ENCODE peak calls at places on chromosomes 11 and 22, in eight cellular contexts. One of them, this sample, is unnamed.

GRCh38 chr11:2085251-2086066 is 53.7 kb downstream of the IGF2 start:
- DNase-seq in K562: no peak
- DNase-seq in mesendoderm: no peak
- DNase-seq in fibroblast of lung: no peak
- DNase-seq in heart left ventricle: peak; percentile 13
- DNase-seq in aorta: peak; percentile 67
- DNase-seq in cardiac muscle cell: no peak
- DNase-seq in heart right ventricle: no peak
- DNase-seq in this sample: no peak

GRCh38 chr22:46699091-46699490 is 39.0 kb downstream of the CERK start:
- DNase-seq in K562: no peak
- DNase-seq in mesendoderm: no peak
- DNase-seq in fibroblast of lung: no peak
- DNase-seq in heart left ventricle: peak; percentile 20
- DNase-seq in aorta: no peak
- DNase-seq in cardiac muscle cell: no peak
- DNase-seq in heart right ventricle: no peak
- DNase-seq in this sample: no peak

GRCh38 chr11:17460406-17460805 is 16.2 kb downstream of the ABCC8 start:
- DNase-seq in K562: no peak
- DNase-seq in mesendoderm: no peak
- DNase-seq in fibroblast of lung: no peak
- DNase-seq in heart left ventricle: no peak
- DNase-seq in aorta: no peak
- DNase-seq in cardiac muscle cell: no peak
- DNase-seq in heart right ventricle: no peak
- DNase-seq in this sample: no peak

GRCh38 chr22:39087881-39088687 is 9.0 kb upstream of the APOBEC3H start:
- DNase-seq in K562: peak; percentile 24
- DNase-seq in mesendoderm: peak; percentile 54
- DNase-seq in fibroblast of lung: no peak
- DNase-seq in heart left ventricle: peak; percentile 49
- DNase-seq in aorta: no peak
- DNase-seq in cardiac muscle cell: peak; percentile 80
- DNase-seq in heart right ventricle: no peak
- DNase-seq in this sample: no peak

GRCh38 chr22:42282252-42282942 is 11.9 kb upstream of the TCF20 start:
- DNase-seq in K562: no peak
- DNase-seq in mesendoderm: no peak
- DNase-seq in fibroblast of lung: no peak
- DNase-seq in heart left ventricle: no peak
- DNase-seq in aorta: peak; percentile 57
- DNase-seq in cardiac muscle cell: no peak
- DNase-seq in heart right ventricle: no peak
- DNase-seq in this sample: no peak

GRCh38 chr22:42635531-42635930 is 4.9 kb downstream of the ATP5MGL start:
- DNase-seq in K562: no peak
- DNase-seq in mesendoderm: no peak
- DNase-seq in fibroblast of lung: peak; percentile 82
- DNase-seq in heart left ventricle: peak; percentile 82
- DNase-seq in aorta: peak; percentile 95
- DNase-seq in cardiac muscle cell: no peak
- DNase-seq in heart right ventricle: peak; percentile 60
- DNase-seq in this sample: no peak

GRCh38 chr11:105344938-105345337 is 205.4 kb upstream of the CARD18 start:
- DNase-seq in K562: no peak
- DNase-seq in mesendoderm: no peak
- DNase-seq in fibroblast of lung: no peak
- DNase-seq in heart left ventricle: no peak
- DNase-seq in aorta: no peak
- DNase-seq in cardiac muscle cell: peak; percentile 19
- DNase-seq in heart right ventricle: no peak
- DNase-seq in this sample: no peak

GRCh38 chr11:28243057-28243456 is 134.9 kb downstream of the METTL15 start:
- DNase-seq in K562: no peak
- DNase-seq in mesendoderm: no peak
- DNase-seq in fibroblast of lung: peak; percentile 6
- DNase-seq in heart left ventricle: no peak
- DNase-seq in aorta: no peak
- DNase-seq in cardiac muscle cell: no peak
- DNase-seq in heart right ventricle: no peak
- DNase-seq in this sample: no peak

GRCh38 chr11:117870176-117870952 is 6.1 kb downstream of the FXYD6 start:
- DNase-seq in K562: no peak
- DNase-seq in mesendoderm: no peak
- DNase-seq in fibroblast of lung: no peak
- DNase-seq in heart left ventricle: no peak
- DNase-seq in aorta: no peak
- DNase-seq in cardiac muscle cell: peak; percentile 32
- DNase-seq in heart right ventricle: no peak
- DNase-seq in this sample: no peak

GRCh38 chr11:128516467-128516778 is 70.9 kb downstream of the ETS1 start:
- DNase-seq in K562: no peak
- DNase-seq in mesendoderm: no peak
- DNase-seq in fibroblast of lung: no peak
- DNase-seq in heart left ventricle: no peak
- DNase-seq in aorta: no peak
- DNase-seq in cardiac muscle cell: no peak
- DNase-seq in heart right ventricle: no peak
- DNase-seq in this sample: no peak

GRCh38 chr11:122103366-122103765 is 12.6 kb downstream of the BLID start:
- DNase-seq in K562: no peak
- DNase-seq in mesendoderm: no peak
- DNase-seq in fibroblast of lung: peak; percentile 52
- DNase-seq in heart left ventricle: no peak
- DNase-seq in aorta: no peak
- DNase-seq in cardiac muscle cell: no peak
- DNase-seq in heart right ventricle: no peak
- DNase-seq in this sample: no peak

GRCh38 chr11:58776891-58777451 is 45.2 kb upstream of the GLYAT start:
- DNase-seq in K562: no peak
- DNase-seq in mesendoderm: no peak
- DNase-seq in fibroblast of lung: no peak
- DNase-seq in heart left ventricle: no peak
- DNase-seq in aorta: no peak
- DNase-seq in cardiac muscle cell: no peak
- DNase-seq in heart right ventricle: no peak
- DNase-seq in this sample: no peak

GRCh38 chr11:34192481-34193401 is 87.3 kb downstream of the NAT10 start:
- DNase-seq in K562: no peak
- DNase-seq in mesendoderm: peak; percentile 47
- DNase-seq in fibroblast of lung: peak; percentile 94
- DNase-seq in heart left ventricle: peak; percentile 70
- DNase-seq in aorta: peak; percentile 90
- DNase-seq in cardiac muscle cell: no peak
- DNase-seq in heart right ventricle: peak; percentile 53
- DNase-seq in this sample: no peak
- H3K4me3 ChIP-seq in K562: no peak overlapping the region
- H3K4me3 ChIP-seq in mesendoderm: no peak overlapping the region
- H3K4me3 ChIP-seq in fibroblast of lung: peak overlapping the region; percentile 33
- H3K4me3 ChIP-seq in heart left ventricle: no peak overlapping the region
- H3K4me3 ChIP-seq in aorta: no peak overlapping the region
- H3K4me3 ChIP-seq in cardiac muscle cell: no peak overlapping the region
- H3K4me3 ChIP-seq in heart right ventricle: no peak overlapping the region
- H3K4me3 ChIP-seq in this sample: no peak overlapping the region

DNA sequence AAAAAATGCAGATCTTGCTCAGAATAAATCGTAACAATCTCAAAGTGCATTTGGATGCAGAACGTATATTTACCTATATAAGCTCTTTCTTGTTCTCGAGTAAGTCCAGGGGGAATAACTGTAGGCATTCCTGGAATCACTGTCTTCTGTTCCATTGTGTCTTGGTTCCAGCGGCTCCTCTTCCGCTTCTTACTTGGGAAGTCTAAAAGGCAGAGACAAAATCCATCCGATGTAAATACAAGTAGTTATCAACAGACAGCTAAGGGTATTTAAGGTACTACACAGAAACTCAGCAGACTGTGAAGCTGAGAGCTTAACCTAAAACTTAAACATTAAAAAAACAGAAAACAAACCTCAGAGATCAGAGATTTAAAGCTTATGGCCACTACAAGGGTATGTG is 1.9 kb downstream of the SF1 start:
- DNase-seq in K562: no peak
- DNase-seq in mesendoderm: no peak
- DNase-seq in fibroblast of lung: no peak
- DNase-seq in heart left ventricle: no peak
- DNase-seq in aorta: no peak
- DNase-seq in cardiac muscle cell: no peak
- DNase-seq in heart right ventricle: no peak
- DNase-seq in this sample: no peak
- H3K4me1 ChIP-seq in K562: peaks cover 18% of the 10 kb centered on the region
- H3K4me1 ChIP-seq in mesendoderm: no peaks in the 10 kb centered on the region
- H3K4me1 ChIP-seq in fibroblast of lung: peaks cover 12% of the 10 kb centered on the region
- H3K4me1 ChIP-seq in heart left ventricle: peaks cover 31% of the 10 kb centered on the region
- H3K4me1 ChIP-seq in aorta: peaks cover 7% of the 10 kb centered on the region
- H3K4me1 ChIP-seq in cardiac muscle cell: peaks cover 21% of the 10 kb centered on the region
- H3K4me1 ChIP-seq in heart right ventricle: peaks cover 57% of the 10 kb centered on the region
- H3K4me1 ChIP-seq in this sample: peaks cover 80% of the 10 kb centered on the region

GRCh38 chr11:113764522-113764921 is 9.0 kb downstream of the ZW10 start:
- DNase-seq in K562: no peak
- DNase-seq in mesendoderm: no peak
- DNase-seq in fibroblast of lung: no peak
- DNase-seq in heart left ventricle: no peak
- DNase-seq in aorta: no peak
- DNase-seq in cardiac muscle cell: no peak
- DNase-seq in heart right ventricle: no peak
- DNase-seq in this sample: no peak
- H3K4me3 ChIP-seq in K562: no peak overlapping the region
- H3K4me3 ChIP-seq in mesendoderm: no peak overlapping the region
- H3K4me3 ChIP-seq in fibroblast of lung: no peak overlapping the region
- H3K4me3 ChIP-seq in heart left ventricle: no peak overlapping the region
- H3K4me3 ChIP-seq in aorta: no peak overlapping the region
- H3K4me3 ChIP-seq in cardiac muscle cell: no peak overlapping the region
- H3K4me3 ChIP-seq in heart right ventricle: no peak overlapping the region
- H3K4me3 ChIP-seq in this sample: no peak overlapping the region

DNA sequence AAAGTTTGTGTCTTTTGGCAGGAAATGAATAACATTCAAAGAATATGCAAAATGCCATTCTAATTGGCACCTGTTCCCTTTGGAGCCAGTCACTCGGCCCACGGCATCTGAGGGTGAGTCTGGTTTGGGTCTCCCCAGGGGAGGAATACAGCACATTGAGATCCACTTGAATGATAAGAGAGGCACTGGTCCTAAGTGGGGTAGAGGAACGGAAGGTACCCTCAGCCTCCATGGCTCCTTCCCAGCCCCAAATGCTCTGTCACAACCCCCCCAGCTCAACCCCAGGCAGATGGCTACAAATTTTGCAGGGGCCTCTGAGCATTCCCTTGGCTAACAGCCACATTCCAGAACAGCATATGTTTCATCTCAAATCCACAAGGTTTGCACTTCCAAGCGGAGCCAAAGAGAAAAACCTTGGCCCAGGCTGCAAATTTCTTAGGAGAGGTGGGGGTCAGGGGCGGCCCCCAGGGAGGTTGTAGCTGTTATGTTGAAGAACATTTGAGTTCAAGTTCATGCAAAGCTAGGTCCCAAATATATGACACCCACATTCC is 71.8 kb downstream of the RPUSD4 start:
- DNase-seq in K562: no peak
- DNase-seq in mesendoderm: peak; percentile 42
- DNase-seq in fibroblast of lung: peak; percentile 83
- DNase-seq in heart left ventricle: peak; percentile 69
- DNase-seq in aorta: no peak
- DNase-seq in cardiac muscle cell: peak; percentile 58
- DNase-seq in heart right ventricle: peak; percentile 51
- DNase-seq in this sample: no peak
- H3K4me1 ChIP-seq in K562: no peaks in the 10 kb centered on the region
- H3K4me1 ChIP-seq in mesendoderm: peaks cover 4% of the 10 kb centered on the region
- H3K4me1 ChIP-seq in fibroblast of lung: peaks cover 18% of the 10 kb centered on the region
- H3K4me1 ChIP-seq in heart left ventricle: peaks cover 5% of the 10 kb centered on the region
- H3K4me1 ChIP-seq in aorta: no peaks in the 10 kb centered on the region
- H3K4me1 ChIP-seq in cardiac muscle cell: peaks cover 26% of the 10 kb centered on the region
- H3K4me1 ChIP-seq in heart right ventricle: peaks cover 39% of the 10 kb centered on the region
- H3K4me1 ChIP-seq in this sample: no peaks in the 10 kb centered on the region